ENCODE peak calls at places on chromosome 13, in ten cellular contexts. X is NCI-H1694, P is iris pigment epithelial cell, G is mucosa of descending colon, N is GM23338, L is ELF-1, W is germinal center, Q is K562, C is bronchial epithelial cell, O is activated gamma-delta T cell treated with Interleukin-2 at 50 U/mL for 16 hours. Z is an unnamed sample.

GRCh38 chr13:73365240-73365639 is 306.4 kb downstream of the KLF5 start:
- DNase-seq in X (no peak), P (no peak), G (no peak), N (no peak), L (no peak), W (no peak), Q (no peak), C (no peak), O (no peak), Z (no peak)

GRCh38 chr13:112116187-112116950 is 49.4 kb downstream of the SOX1 start:
- DNase-seq in X (no peak), P (no peak), G (peak), N (no peak), L (no peak), W (no peak), Q (no peak), C (no peak), O (no peak), Z (no peak)

GRCh38 chr13:99136427-99136954 is 64.2 kb upstream of the UBAC2 start:
- DNase-seq in X (no peak), P (no peak), G (no peak), N (no peak), L (no peak), W (no peak), Q (no peak), C (no peak), O (no peak), Z (no peak)

GRCh38 chr13:22278336-22278929 is 607.6 kb downstream of the FGF9 start:
- DNase-seq in X (peak), P (no peak), G (no peak), N (peak), L (peak), W (no peak), Q (no peak), C (peak), O (peak), Z (no peak)

GRCh38 chr13:108020027-108020426 is 195.3 kb downstream of the LIG4 start:
- DNase-seq in X (no peak), P (no peak), G (no peak), N (no peak), L (no peak), W (no peak), Q (no peak), C (peak), O (no peak), Z (no peak)

GRCh38 chr13:66835040-66835628 is 395.0 kb downstream of the PCDH9 start:
- DNase-seq in X (peak), P (peak), G (peak), N (no peak), L (no peak), W (no peak), Q (no peak), C (no peak), O (no peak), Z (peak)

GRCh38 chr13:25901460-25902376 is 150.1 kb downstream of the SHISA2 start:
- DNase-seq in X (no peak), P (peak), G (no peak), N (no peak), L (no peak), W (no peak), Q (no peak), C (peak), O (peak), Z (no peak)

GRCh38 chr13:25391932-25392331 is 20.2 kb downstream of the ATP8A2 start:
- DNase-seq in X (no peak), P (no peak), G (no peak), N (no peak), L (no peak), W (no peak), Q (no peak), C (no peak), O (no peak), Z (no peak)

GRCh38 chr13:56020425-56020824 is 1120.3 kb upstream of the PRR20A start:
- DNase-seq in X (no peak), P (no peak), G (no peak), N (no peak), L (no peak), W (no peak), Q (no peak), C (no peak), O (no peak), Z (no peak)

GRCh38 chr13:36133950-36134349 is 2.8 kb upstream of the DCLK1 start:
- DNase-seq in X (no peak), P (no peak), G (no peak), N (peak), L (no peak), W (no peak), Q (no peak), C (no peak), O (no peak), Z (no peak)

GRCh38 chr13:95123726-95124125 is 177.5 kb downstream of the ABCC4 start:
- DNase-seq in X (no peak), P (no peak), G (no peak), N (no peak), L (no peak), W (no peak), Q (no peak), C (no peak), O (no peak), Z (no peak)

GRCh38 chr13:44912617-44913016 is 76.7 kb downstream of the NUFIP1 start:
- DNase-seq in X (no peak), P (no peak), G (no peak), N (no peak), L (no peak), W (no peak), Q (no peak), C (no peak), O (no peak), Z (no peak)

GRCh38 chr13:97498419-97498818 is 64.5 kb downstream of the RAP2A start:
- DNase-seq in X (no peak), P (no peak), G (no peak), N (no peak), L (no peak), W (no peak), Q (no peak), C (no peak), O (no peak), Z (no peak)

GRCh38 chr13:113907637-113908617 is 44.1 kb upstream of the GAS6 start:
- DNase-seq in X (peak), P (peak), G (no peak), N (no peak), L (peak), W (no peak), Q (no peak), C (peak), O (no peak), Z (no peak)

GRCh38 chr13:42728507-42729180 is 52.7 kb upstream of the FAM216B start:
- DNase-seq in X (no peak), P (peak), G (no peak), N (no peak), L (peak), W (no peak), Q (no peak), C (peak), O (no peak), Z (no peak)

GRCh38 chr13:39317284-39317683 is 279.0 kb downstream of the NHLRC3 start:
- DNase-seq in X (no peak), P (peak), G (no peak), N (no peak), L (no peak), W (no peak), Q (no peak), C (peak), O (no peak), Z (no peak)

GRCh38 chr13:29835280-29836061 is 14.9 kb downstream of the UBL3 start:
- DNase-seq in X (no peak), P (no peak), G (no peak), N (peak), L (no peak), W (no peak), Q (no peak), C (no peak), O (no peak), Z (no peak)

GRCh38 chr13:112651306-112651705 is 38.5 kb upstream of the ATP11A start:
- DNase-seq in X (no peak), P (no peak), G (no peak), N (no peak), L (no peak), W (no peak), Q (no peak), C (no peak), O (no peak), Z (no peak)

GRCh38 chr13:85586856-85587255 is 212.4 kb downstream of the SLITRK6 start:
- DNase-seq in X (no peak), P (no peak), G (no peak), N (no peak), L (no peak), W (no peak), Q (no peak), C (peak), O (no peak), Z (no peak)

GRCh38 chr13:105363747-105364177 is 1171.7 kb downstream of the EFNB2 start:
- DNase-seq in X (peak), P (peak), G (no peak), N (no peak), L (no peak), W (no peak), Q (no peak), C (no peak), O (no peak), Z (no peak)

GRCh38 chr13:20294497-20294896 is 62.4 kb upstream of the GJB6 start:
- DNase-seq in X (no peak), P (no peak), G (no peak), N (peak), L (no peak), W (no peak), Q (no peak), C (no peak), O (no peak), Z (no peak)

GRCh38 chr13:51412431-51412830 is 40.4 kb downstream of the INTS6 start:
- DNase-seq in X (no peak), P (no peak), G (no peak), N (no peak), L (no peak), W (no peak), Q (no peak), C (no peak), O (no peak), Z (no peak)

GRCh38 chr13:86920960-86921359 is 750.2 kb upstream of the SLITRK5 start:
- DNase-seq in X (no peak), P (no peak), G (no peak), N (no peak), L (no peak), W (no peak), Q (no peak), C (no peak), O (no peak), Z (no peak)

GRCh38 chr13:114105351-114106225 is 26.8 kb downstream of the RASA3 start:
- DNase-seq in X (no peak), P (no peak), G (peak), N (no peak), L (peak), W (no peak), Q (no peak), C (no peak), O (no peak), Z (no peak)

GRCh38 chr13:30113983-30114491 is 193.3 kb downstream of the KATNAL1 start:
- DNase-seq in X (no peak), P (no peak), G (no peak), N (peak), L (peak), W (no peak), Q (peak), C (peak), O (no peak), Z (peak)